ENCODE peak calls at places on chromosomes 6 and 20, in ten cellular contexts. G, U, O, C, X, D, T, S, P and H are unnamed samples.
A peak's percentile ranks its signal among the peaks of the same experiment; 100 is the strongest.

GRCh38 chr6:119446623-119447008 is 97.1 kb upstream of the MAN1A1 start:
- DNase-seq in G (no peak), U (no peak), O (no peak), C (no peak), X (peak; percentile 68), D (peak; percentile 58), T (no peak), S (peak; percentile 9), P (peak; percentile 66), H (no peak)

GRCh38 chr20:50995506-50995905 is 27.4 kb downstream of the KCNG1 start:
- DNase-seq in G (no peak), U (no peak), O (no peak), C (no peak), X (no peak), D (peak; percentile 62), T (no peak), S (no peak), P (no peak), H (no peak)

GRCh38 chr6:110040716-110041115 is 62.6 kb downstream of the GPR6 start:
- DNase-seq in G (no peak), U (no peak), O (no peak), C (no peak), X (no peak), D (no peak), T (no peak), S (no peak), P (no peak), H (no peak)

GRCh38 chr6:39934060-39934757 is at the start of gene MOCS1:
- DNase-seq in G (peak; percentile 45), U (peak; percentile 91), O (peak; percentile 28), C (no peak), X (peak; percentile 53), D (peak; percentile 77), T (no peak), S (no peak), P (peak; percentile 92), H (peak; percentile 52)

GRCh38 chr6:138815797-138816528 is 20.1 kb downstream of the ECT2L start:
- DNase-seq in G (no peak), U (peak; percentile 76), O (no peak), C (peak; percentile 36), X (no peak), D (peak; percentile 74), T (peak; percentile 16), S (peak; percentile 43), P (no peak), H (peak; percentile 71)

GRCh38 chr20:33192912-33193501 is 24.1 kb upstream of the BPIFA3 start:
- DNase-seq in G (no peak), U (no peak), O (no peak), C (no peak), X (no peak), D (no peak), T (no peak), S (no peak), P (no peak), H (no peak)

GRCh38 chr20:32978009-32978335 is 26.3 kb downstream of the SUN5 start:
- DNase-seq in G (no peak), U (no peak), O (no peak), C (no peak), X (no peak), D (no peak), T (no peak), S (no peak), P (no peak), H (no peak)

GRCh38 chr6:30615219-30615957 is 1.7 kb downstream of the PPP1R10 start:
- DNase-seq in G (peak; percentile 61), U (peak; percentile 70), O (peak; percentile 30), C (no peak), X (peak; percentile 45), D (peak; percentile 92), T (peak; percentile 67), S (peak; percentile 60), P (no peak), H (peak; percentile 42)

GRCh38 chr20:8764289-8764962 is 304.5 kb upstream of the PLCB4 start:
- DNase-seq in G (no peak), U (no peak), O (no peak), C (no peak), X (no peak), D (peak; percentile 62), T (no peak), S (no peak), P (no peak), H (no peak)